ENCODE peak calls at places on chromosomes 5 and 9, in four cellular contexts. L is IMR-90, K is neuronal stem cell, W is mesendoderm. O is an unnamed sample.
A peak's percentile ranks its signal among the peaks of the same experiment; 100 is the strongest.

GRCh38 chr5:33299621-33300208 is 141.1 kb upstream of the TARS1 start:
- DNase-seq in L (peak; percentile 71), K (no peak), W (peak; percentile 75), O (peak; percentile 62)

GRCh38 chr9:33614001-33614687 is 90.1 kb downstream of the ANKRD18B start:
- DNase-seq in L (no peak), K (no peak), W (no peak), O (no peak)

GRCh38 chr9:84264307-84264706 is 76.3 kb downstream of the SLC28A3 start:
- DNase-seq in L (no peak), K (no peak), W (no peak), O (no peak)

GRCh38 chr5:30040483-30041116 is 1152.9 kb upstream of the CDH6 start:
- DNase-seq in L (peak; percentile 31), K (peak; percentile 74), W (peak; percentile 88), O (peak; percentile 61)

GRCh38 chr5:139710370-139711066 is 62.4 kb downstream of the CXXC5 start:
- DNase-seq in L (peak; percentile 39), K (peak; percentile 75), W (peak; percentile 97), O (peak; percentile 93)

GRCh38 chr5:12384005-12384404 is 479.8 kb upstream of the CTNND2 start:
- DNase-seq in L (no peak), K (no peak), W (no peak), O (no peak)

GRCh38 chr5:7856855-7857254 is 5.9 kb upstream of the CFAP90 start:
- DNase-seq in L (peak; percentile 28), K (peak; percentile 23), W (peak; percentile 77), O (peak; percentile 34)

GRCh38 chr5:169044982-169045381 is 256.0 kb downstream of the SLIT3 start:
- DNase-seq in L (no peak), K (no peak), W (no peak), O (no peak)

GRCh38 chr9:110429453-110429852 is 91.8 kb upstream of the TXNDC8 start:
- DNase-seq in L (peak; percentile 12), K (no peak), W (no peak), O (no peak)

GRCh38 chr5:126777257-126777973 is 479 bp downstream of the LMNB1 start:
- DNase-seq in L (peak; percentile 61), K (peak; percentile 51), W (peak; percentile 75), O (peak; percentile 80)

GRCh38 chr9:135157856-135158571 is 70.5 kb downstream of the OLFM1 start:
- DNase-seq in L (no peak), K (no peak), W (no peak), O (no peak)

GRCh38 chr5:175243441-175243840 is 200.5 kb downstream of the DRD1 start:
- DNase-seq in L (no peak), K (no peak), W (peak; percentile 4), O (no peak)

GRCh38 chr9:85971731-85972130 is 30.8 kb downstream of the NAA35 start:
- DNase-seq in L (peak; percentile 10), K (no peak), W (no peak), O (peak; percentile 52)

GRCh38 chr9:83633676-83634075 is 10.7 kb downstream of the IDNK start:
- DNase-seq in L (no peak), K (no peak), W (no peak), O (no peak)

GRCh38 chr9:109163194-109163593 is 3.9 kb downstream of the FRRS1L start:
- DNase-seq in L (no peak), K (no peak), W (no peak), O (no peak)

GRCh38 chr9:128275198-128276007 is at the start of gene GOLGA2:
- DNase-seq in L (peak; percentile 76), K (peak; percentile 48), W (peak; percentile 74), O (peak; percentile 85)

GRCh38 chr5:39648539-39649200 is 223.9 kb upstream of the DAB2 start:
- DNase-seq in L (no peak), K (no peak), W (peak; percentile 85), O (peak; percentile 7)

GRCh38 chr9:89177021-89177400 is 1.6 kb downstream of the SHC3 start:
- DNase-seq in L (peak; percentile 58), K (no peak), W (peak; percentile 54), O (peak; percentile 67)

GRCh38 chr5:172114875-172115422 is 73.1 kb downstream of the STK10 start:
- DNase-seq in L (no peak), K (no peak), W (no peak), O (no peak)

GRCh38 chr5:128627939-128628338 is 89.9 kb upstream of the FBN2 start:
- DNase-seq in L (no peak), K (no peak), W (no peak), O (no peak)

GRCh38 chr9:104866186-104866585 is 61.8 kb downstream of the ABCA1 start:
- DNase-seq in L (peak; percentile 68), K (no peak), W (no peak), O (peak; percentile 61)

GRCh38 chr5:128227984-128228383 is 144.4 kb downstream of the SLC12A2 start:
- DNase-seq in L (peak; percentile 91), K (no peak), W (no peak), O (peak; percentile 30)

GRCh38 chr9:75064307-75065025 is 23.5 kb downstream of the NMRK1 start:
- DNase-seq in L (peak; percentile 72), K (no peak), W (no peak), O (no peak)

GRCh38 chr9:114861922-114862605 is 56.2 kb upstream of the TNFSF15 start:
- DNase-seq in L (no peak), K (no peak), W (no peak), O (no peak)

GRCh38 chr5:59099270-59099994 is 516.6 kb downstream of the RAB3C start:
- DNase-seq in L (peak; percentile 96), K (no peak), W (no peak), O (peak; percentile 90)

GRCh38 chr5:77302653-77303052 is 92.2 kb downstream of the PDE8B start:
- DNase-seq in L (no peak), K (no peak), W (no peak), O (no peak)

GRCh38 chr5:98605010-98605425 is 168.4 kb upstream of the RGMB start:
- DNase-seq in L (peak; percentile 28), K (no peak), W (peak; percentile 70), O (peak; percentile 12)

GRCh38 chr5:74322944-74323343 is 317.6 kb downstream of the ENC1 start:
- DNase-seq in L (no peak), K (no peak), W (no peak), O (no peak)

GRCh38 chr5:34609951-34610431 is 46.1 kb upstream of the RAI14 start:
- DNase-seq in L (peak; percentile 50), K (peak; percentile 17), W (peak; percentile 82), O (peak; percentile 31)

GRCh38 chr9:37591775-37592107 is 656 bp downstream of the TOMM5 start:
- DNase-seq in L (no peak), K (no peak), W (peak; percentile 7), O (no peak)
- H3K27ac ChIP-seq in L (peak overlapping the region; percentile 91), K (no peak overlapping the region), W (no peak overlapping the region), O (no peak overlapping the region)

GRCh38 chr9:90841213-90841612 is 39.6 kb downstream of the SYK start:
- DNase-seq in L (no peak), K (no peak), W (no peak), O (no peak)

GRCh38 chr9:90842984-90843383 is 41.4 kb downstream of the SYK start:
- DNase-seq in L (no peak), K (no peak), W (no peak), O (no peak)

GRCh38 chr9:90843530-90843929 is 41.9 kb downstream of the SYK start:
- DNase-seq in L (no peak), K (no peak), W (no peak), O (no peak)

GRCh38 chr9:90842378-90842777 is 40.8 kb downstream of the SYK start:
- DNase-seq in L (no peak), K (no peak), W (no peak), O (no peak)

GRCh38 chr9:90841615-90842014 is 40.0 kb downstream of the SYK start:
- DNase-seq in L (no peak), K (no peak), W (no peak), O (no peak)
- H3K23ac ChIP-seq in L (no peak overlapping the region), K (peak overlapping the region; percentile 14), W (no peak overlapping the region), O (no peak overlapping the region)

GRCh38 chr9:687034-687785 is 154.3 kb upstream of the DMRT1 start:
- DNase-seq in L (no peak), K (no peak), W (no peak), O (no peak)
- H4K8ac ChIP-seq in L (no peak overlapping the region), K (no peak overlapping the region), W (no peak overlapping the region), O (no peak overlapping the region)

GRCh38 chr9:14308751-14309140 is 5.2 kb downstream of the NFIB start:
- DNase-seq in L (no peak), K (no peak), W (no peak), O (no peak)
- H3K27ac ChIP-seq in L (no peak overlapping the region), K (no peak overlapping the region), W (no peak overlapping the region), O (no peak overlapping the region)

GRCh38 chr9:17862081-17862480 is 283.2 kb downstream of the SH3GL2 start:
- DNase-seq in L (no peak), K (no peak), W (no peak), O (no peak)
- H3K23ac ChIP-seq in L (no peak overlapping the region), K (no peak overlapping the region), W (no peak overlapping the region), O (no peak overlapping the region)

GRCh38 chr5:53917095-53917494 is 356.7 kb downstream of the NDUFS4 start:
- DNase-seq in L (peak; percentile 63), K (no peak), W (peak; percentile 67), O (peak; percentile 9)
- H4K8ac ChIP-seq in L (no peak overlapping the region), K (no peak overlapping the region), W (no peak overlapping the region), O (no peak overlapping the region)

DNA sequence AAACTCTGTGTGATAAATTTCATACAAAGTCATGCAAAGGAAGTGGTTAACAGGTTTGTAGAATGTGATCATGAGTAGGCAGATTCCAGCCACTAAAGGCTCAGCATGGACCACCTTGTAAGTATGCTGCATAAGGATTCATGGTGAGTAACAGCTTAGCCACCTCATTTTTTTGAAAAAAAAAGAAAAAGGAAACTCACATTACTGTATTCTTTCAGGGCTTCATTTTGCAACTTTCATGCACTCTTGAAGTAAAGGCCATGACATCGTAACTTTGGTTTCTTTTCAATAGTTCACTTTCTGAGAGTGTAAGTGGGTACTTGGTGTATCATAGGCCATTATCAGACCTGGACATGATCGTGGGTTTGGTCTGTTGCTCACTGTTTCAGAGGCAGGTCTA is 175.1 kb downstream of the PCSK1 start:
- DNase-seq in L (peak; percentile 91), K (no peak), W (no peak), O (peak; percentile 60)
- H3K27ac ChIP-seq in L (peak overlapping the region; percentile 83), K (no peak overlapping the region), W (no peak overlapping the region), O (no peak overlapping the region)

DNA sequence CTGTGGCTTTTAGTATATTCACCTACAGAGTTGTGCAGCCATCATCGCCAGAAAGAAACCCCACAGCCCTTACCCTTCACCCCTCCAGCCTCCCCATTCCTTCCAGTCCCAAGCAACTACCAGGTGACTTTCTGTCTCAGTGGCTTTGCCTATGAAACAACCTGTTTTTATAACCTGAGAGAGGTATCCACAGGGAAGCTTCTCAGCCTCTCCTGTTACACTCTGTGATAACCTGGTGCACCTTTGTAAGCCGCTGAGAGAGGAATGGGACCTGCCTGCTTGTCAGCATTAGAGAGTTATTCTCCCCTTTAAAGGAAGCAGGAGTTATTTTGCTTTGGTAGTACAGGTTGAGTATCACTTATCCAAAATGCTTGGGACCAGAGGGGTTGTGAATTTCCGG is 93.6 kb downstream of the TRIO start:
- DNase-seq in L (no peak), K (no peak), W (peak; percentile 72), O (no peak)
- H3K23ac ChIP-seq in L (peak overlapping the region; percentile 59), K (no peak overlapping the region), W (no peak overlapping the region), O (no peak overlapping the region)

GRCh38 chr9:17117372-17117771 is 17.5 kb upstream of the CNTLN start:
- DNase-seq in L (no peak), K (no peak), W (no peak), O (no peak)
- H4K8ac ChIP-seq in L (no peak overlapping the region), K (no peak overlapping the region), W (no peak overlapping the region), O (no peak overlapping the region)

GRCh38 chr5:1341863-1342262 is 3.0 kb downstream of the CLPTM1L start:
- DNase-seq in L (no peak), K (no peak), W (no peak), O (no peak)
- H3K27ac ChIP-seq in L (no peak overlapping the region), K (no peak overlapping the region), W (no peak overlapping the region), O (no peak overlapping the region)